ENCODE peak calls at places on chromosome 1, in five cellular contexts. V is HepG2, K is K562, U is GM12878, Z is upper lobe of left lung. G is an unnamed sample. For H3K36me3, the result is how much of the 10 kb centered on the place peaks cover.

GRCh38 chr1:39625009-39625408 is 14.4 kb downstream of the HEYL start:
- ATAC-seq in V (no peak), Z (no peak), K (no peak), U (no peak), G (no peak)

GRCh38 chr1:59645893-59646292 is 168.9 kb upstream of the HOOK1 start:
- ATAC-seq in Z (no peak), K (no peak), V (no peak), U (no peak), G (peak)

GRCh38 chr1:13456894-13457532 is 46.8 kb downstream of the PRAMEF20 start:
- ATAC-seq in V (no peak), U (no peak), Z (no peak), K (no peak), G (no peak)

GRCh38 chr1:237279629-237280028 is 237.6 kb downstream of the RYR2 start:
- ATAC-seq in Z (no peak), U (no peak), V (no peak), K (no peak), G (no peak)

GRCh38 chr1:191519519-191519918 is 638.7 kb upstream of the RGS18 start:
- ATAC-seq in K (no peak), Z (no peak), U (no peak), V (no peak), G (no peak)

GRCh38 chr1:206469933-206470691 is at the start of gene IKBKE:
- ATAC-seq in V (peak), U (peak), Z (peak), K (peak), G (peak)

GRCh38 chr1:225888898-225889690 is at the start of gene LEFTY1:
- ATAC-seq in Z (no peak), U (peak), V (peak), K (peak), G (no peak)

GRCh38 chr1:215583185-215583692 is 16.1 kb downstream of the KCTD3 start:
- ATAC-seq in V (no peak), K (no peak), Z (no peak), U (peak), G (no peak)

GRCh38 chr1:24540906-24541710 is 14.8 kb upstream of the NCMAP start:
- ATAC-seq in U (no peak), V (peak), K (peak), Z (peak), G (no peak)

GRCh38 chr1:55827350-55827749 is 612.2 kb upstream of the USP24 start:
- ATAC-seq in K (no peak), U (no peak), V (no peak), Z (no peak), G (peak)

GRCh38 chr1:56545711-56546110 is 33.7 kb downstream of the PLPP3 start:
- ATAC-seq in V (no peak), U (no peak), K (no peak), Z (no peak), G (no peak)

GRCh38 chr1:46026531-46026930 is 105.9 kb downstream of the PIK3R3 start:
- ATAC-seq in K (peak), U (no peak), V (no peak), Z (no peak), G (no peak)

GRCh38 chr1:237671262-237671661 is 219.5 kb downstream of the ZP4 start:
- ATAC-seq in U (no peak), Z (peak), V (no peak), K (no peak), G (no peak)

GRCh38 chr1:24992761-24993211 is 62.7 kb upstream of the RUNX3 start:
- ATAC-seq in Z (no peak), U (no peak), K (no peak), V (no peak), G (no peak)

GRCh38 chr1:210596641-210597040 is 267.9 kb downstream of the HHAT start:
- ATAC-seq in Z (no peak), K (no peak), V (no peak), U (no peak), G (no peak)

GRCh38 chr1:51750218-51750617 is 128.3 kb downstream of the NRDC start:
- ATAC-seq in U (no peak), K (peak), Z (no peak), V (no peak), G (no peak)

GRCh38 chr1:226717256-226717909 is 21.7 kb downstream of the ITPKB start:
- ATAC-seq in Z (no peak), V (no peak), U (peak), K (no peak), G (peak)

GRCh38 chr1:200838676-200839445 is 33.9 kb upstream of the GPR25 start:
- ATAC-seq in K (no peak), V (no peak), Z (no peak), U (no peak), G (no peak)

GRCh38 chr1:20291621-20292020 is 946 bp downstream of the VWA5B1 start:
- ATAC-seq in U (no peak), Z (no peak), V (no peak), K (no peak), G (no peak)

GRCh38 chr1:201399352-201400126 is 415 bp upstream of the LAD1 start:
- ATAC-seq in K (peak), V (peak), U (no peak), Z (no peak), G (no peak)

GRCh38 chr1:11216074-11216473 is 26.9 kb downstream of the ANGPTL7 start:
- ATAC-seq in Z (no peak), U (no peak), K (no peak), V (peak), G (no peak)
- H3K36me3 ChIP-seq in Z (half or more), U (under half), K (half or more), V (under half), G (under half)

DNA sequence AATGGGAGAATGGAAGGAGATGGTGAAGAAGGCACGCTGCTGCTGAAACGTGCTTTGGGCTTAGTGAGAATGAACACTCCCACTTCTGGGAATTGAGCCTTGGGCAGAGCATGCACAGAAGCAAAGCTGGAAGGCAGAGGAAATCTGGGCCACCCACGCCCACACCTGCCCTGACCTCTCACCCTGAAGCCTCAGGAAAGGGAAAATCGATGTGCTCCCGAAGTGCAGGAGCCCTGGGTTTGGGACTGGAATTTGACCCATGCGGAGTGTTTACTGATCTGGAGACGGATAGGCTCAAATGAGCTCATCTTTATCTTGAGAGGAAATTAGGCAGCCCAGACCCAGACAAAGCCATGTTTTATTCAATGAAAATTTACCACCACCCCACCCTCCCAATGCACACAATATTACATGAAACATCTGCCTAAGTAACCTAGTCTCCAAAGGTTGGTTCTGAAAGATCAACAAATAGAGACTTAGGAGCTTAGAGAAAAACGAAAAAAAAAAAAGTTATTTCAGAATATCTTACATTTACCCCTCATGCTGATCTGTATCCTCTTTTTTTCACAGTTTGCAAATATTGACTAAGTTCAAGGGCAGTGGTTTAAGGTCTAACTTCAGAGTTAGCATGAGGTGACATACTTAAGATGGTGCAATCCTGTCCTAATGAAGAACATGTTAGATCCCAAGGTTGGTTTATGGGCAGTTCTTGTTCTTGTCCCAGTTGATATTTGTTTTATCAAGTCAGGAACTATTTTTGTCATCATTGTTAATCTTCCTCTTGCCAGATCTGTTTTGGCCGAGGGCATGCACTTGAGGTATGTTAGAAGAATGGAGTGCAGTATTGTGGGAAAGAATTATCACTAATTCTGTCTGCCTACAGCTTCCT is 63.0 kb downstream of the PROX1 start:
- ATAC-seq in V (peak), U (no peak), K (no peak), Z (no peak), G (no peak)
- TF ChIP-seq CTCF in V (no peak), U (no peak), K (no peak), Z (no peak), G (no peak)

GRCh38 chr1:239914827-239915231 is 176.9 kb upstream of the FMN2 start:
- ATAC-seq in U (no peak), Z (no peak), K (no peak), V (no peak), G (peak)
- TF ChIP-seq EP300 in U (no peak), Z (no peak), K (no peak), V (no peak), G (no peak)

GRCh38 chr1:27542463-27543273 is 52.7 kb upstream of the WASF2 start:
- ATAC-seq in V (peak), K (peak), Z (peak), U (no peak), G (peak)

GRCh38 chr1:27545876-27546275 is 55.9 kb upstream of the WASF2 start:
- ATAC-seq in Z (no peak), K (no peak), V (no peak), U (no peak), G (no peak)

GRCh38 chr1:27548136-27548853 is 55.6 kb downstream of the AHDC1 start:
- ATAC-seq in U (no peak), V (no peak), K (no peak), Z (no peak), G (no peak)

GRCh38 chr1:27547220-27548116 is 56.5 kb downstream of the AHDC1 start:
- ATAC-seq in U (no peak), V (no peak), K (no peak), Z (no peak), G (no peak)

GRCh38 chr1:27544818-27545612 is 55.0 kb upstream of the WASF2 start:
- ATAC-seq in K (no peak), V (no peak), Z (no peak), U (no peak), G (peak)
- H3K36me3 ChIP-seq in K (half or more), V (under half), Z (under half), U (under half), G (under half)

DNA sequence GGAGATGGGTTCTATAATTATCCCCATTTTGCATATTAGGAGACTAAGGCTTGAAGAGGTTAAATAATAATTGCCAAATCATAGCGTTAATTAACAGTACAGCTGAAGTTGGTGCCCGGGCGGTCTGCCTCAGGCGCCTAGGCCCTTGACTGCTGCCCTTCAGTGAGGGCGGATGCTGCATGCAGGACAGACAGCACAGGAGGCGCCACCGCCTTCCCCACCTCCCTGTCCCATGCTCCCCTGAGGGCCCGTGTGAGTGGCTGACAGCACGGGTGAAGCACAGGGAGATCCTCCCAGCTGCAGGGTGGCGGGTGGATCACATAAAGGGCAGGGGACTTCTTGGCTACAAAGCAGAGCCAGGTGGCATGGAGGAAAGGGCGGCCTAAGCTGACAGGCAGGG is 49.0 kb downstream of the DDX20 start:
- ATAC-seq in K (peak), V (no peak), U (no peak), Z (no peak), G (no peak)
- TF ChIP-seq CTCF in K (no peak), V (no peak), U (no peak), Z (no peak), G (no peak)

GRCh38 chr1:115189814-115190541 is 100.7 kb upstream of the TSPAN2 start:
- ATAC-seq in V (no peak), K (no peak), U (no peak), Z (no peak), G (peak)
- TF ChIP-seq EP300 in V (no peak), K (no peak), U (no peak), Z (no peak), G (no peak)

G was measured in gastroesophageal sphincter.